ENCODE peak calls at places on chromosome 2, in eight cellular contexts. H is astrocyte of the cerebellum, W is Calu3, P is HCT116, T is endothelial cell, Z is pancreas, C is mammary epithelial cell, D is progenitor cell of endocrine pancreas. L is an unnamed sample.

GRCh38 chr2:10820562-10820961 is 8.0 kb upstream of the PDIA6 start:
- DNase-seq in T (no peak), H (no peak), D (no peak), Z (no peak), W (no peak), P (no peak), C (no peak), L (no peak)

GRCh38 chr2:238415036-238415764 is 11.5 kb upstream of the ASB1 start:
- DNase-seq in W (no peak), C (peak), D (no peak), T (no peak), P (no peak), Z (no peak), H (no peak), L (no peak)

GRCh38 chr2:20668470-20668869 is 1.5 kb downstream of the GDF7 start:
- DNase-seq in W (no peak), T (no peak), C (no peak), H (no peak), D (no peak), P (no peak), Z (no peak), L (no peak)

GRCh38 chr2:113124984-113125855 is 2.2 kb upstream of the IL1RN start:
- DNase-seq in C (no peak), W (no peak), D (no peak), T (no peak), P (no peak), H (no peak), Z (no peak), L (no peak)

GRCh38 chr2:23380562-23381065 is 4.4 kb upstream of the KLHL29 start:
- DNase-seq in C (no peak), D (no peak), W (peak), P (no peak), Z (no peak), H (no peak), T (no peak), L (no peak)

GRCh38 chr2:233329489-233330135 is 22.0 kb downstream of the SAG start:
- DNase-seq in P (no peak), C (no peak), D (no peak), W (no peak), Z (no peak), T (no peak), H (peak), L (no peak)

GRCh38 chr2:63124209-63124608 is 73.6 kb downstream of the OTX1 start:
- DNase-seq in Z (no peak), H (no peak), W (no peak), T (no peak), C (peak), P (no peak), D (no peak), L (no peak)

GRCh38 chr2:26043862-26044736 is 10.2 kb downstream of the RAB10 start:
- DNase-seq in C (peak), T (no peak), P (no peak), D (no peak), W (peak), H (no peak), Z (no peak), L (no peak)

GRCh38 chr2:185144159-185144919 is 546.0 kb downstream of the ZNF804A start:
- DNase-seq in W (no peak), H (no peak), P (no peak), D (no peak), Z (no peak), C (no peak), T (no peak), L (no peak)

GRCh38 chr2:190763901-190764514 is 115.1 kb downstream of the NAB1 start:
- DNase-seq in T (no peak), P (no peak), H (no peak), Z (no peak), W (no peak), C (peak), D (no peak), L (no peak)

GRCh38 chr2:11580697-11581096 is 46.9 kb downstream of the GREB1 start:
- DNase-seq in P (no peak), H (no peak), T (no peak), W (no peak), Z (no peak), C (no peak), D (no peak), L (no peak)

GRCh38 chr2:11967946-11968465 is 221.6 kb downstream of the LPIN1 start:
- DNase-seq in D (no peak), Z (no peak), P (no peak), W (no peak), C (peak), H (no peak), T (no peak), L (no peak)

GRCh38 chr2:71933467-71934319 is 214.0 kb downstream of the CYP26B1 start:
- DNase-seq in D (no peak), Z (no peak), P (peak), W (peak), C (peak), T (no peak), H (no peak), L (peak)

GRCh38 chr2:224101820-224102630 is 62.9 kb upstream of the SERPINE2 start:
- DNase-seq in W (no peak), T (no peak), H (peak), P (no peak), D (no peak), C (peak), Z (no peak), L (no peak)

GRCh38 chr2:69013837-69014796 is 1.1 kb downstream of the ANTXR1 start:
- DNase-seq in Z (no peak), C (peak), D (no peak), P (no peak), W (no peak), H (no peak), T (peak), L (no peak)

GRCh38 chr2:64656379-64656778 is 2.7 kb upstream of the SERTAD2 start:
- DNase-seq in D (no peak), W (no peak), P (no peak), T (no peak), C (no peak), Z (no peak), H (no peak), L (no peak)

GRCh38 chr2:216534809-216535208 is 36.2 kb downstream of the RPL37A start:
- DNase-seq in W (no peak), Z (no peak), P (no peak), C (no peak), D (no peak), T (no peak), H (no peak), L (no peak)

GRCh38 chr2:113192459-113193100 is 18.8 kb downstream of the PSD4 start:
- DNase-seq in P (no peak), W (no peak), Z (no peak), C (no peak), T (no peak), D (no peak), H (no peak), L (no peak)

GRCh38 chr2:74822771-74823283 is 11.1 kb upstream of the HK2 start:
- DNase-seq in P (no peak), Z (no peak), H (no peak), C (no peak), D (no peak), W (no peak), T (no peak), L (no peak)

GRCh38 chr2:240129731-240130392 is 6.2 kb downstream of the COPS9 start:
- DNase-seq in T (no peak), C (no peak), P (no peak), H (no peak), Z (no peak), D (no peak), W (no peak), L (no peak)

GRCh38 chr2:101638156-101638809 is 59.2 kb upstream of the MAP4K4 start:
- DNase-seq in W (no peak), H (no peak), T (no peak), C (no peak), D (no peak), P (no peak), Z (no peak), L (no peak)

GRCh38 chr2:212007972-212008371 is 530.6 kb downstream of the ERBB4 start:
- DNase-seq in Z (no peak), H (no peak), C (no peak), P (no peak), D (no peak), T (no peak), W (no peak), L (no peak)

GRCh38 chr2:200306969-200307811 is 697 bp downstream of the SPATS2L start:
- DNase-seq in D (peak), Z (peak), W (peak), P (no peak), C (peak), H (no peak), T (peak), L (peak)

GRCh38 chr2:240520143-240520973 is 37.4 kb downstream of the ANKMY1 start:
- DNase-seq in P (no peak), D (no peak), Z (no peak), T (no peak), H (no peak), W (no peak), C (no peak), L (no peak)

GRCh38 chr2:33583194-33583938 is 15.7 kb downstream of the FAM98A start:
- DNase-seq in C (peak), W (peak), D (no peak), P (no peak), H (peak), Z (no peak), T (no peak), L (peak)

GRCh38 chr2:55111570-55112228 is 61.4 kb upstream of the RTN4 start:
- DNase-seq in T (no peak), Z (no peak), P (peak), C (no peak), H (peak), W (no peak), D (no peak), L (no peak)

GRCh38 chr2:64780041-64780440 is 126.3 kb upstream of the SERTAD2 start:
- DNase-seq in D (no peak), T (no peak), H (no peak), P (no peak), W (no peak), C (no peak), Z (no peak), L (no peak)

GRCh38 chr2:217849576-217849975 is 153.2 kb downstream of the TNS1 start:
- DNase-seq in C (no peak), D (no peak), P (no peak), Z (no peak), H (no peak), W (no peak), T (no peak), L (no peak)

GRCh38 chr2:165648826-165649225 is 145.2 kb downstream of the GALNT3 start:
- DNase-seq in C (no peak), D (no peak), W (no peak), H (no peak), P (no peak), T (no peak), Z (no peak), L (no peak)

GRCh38 chr2:241232736-241233575 is 44.5 kb downstream of the ANO7 start:
- DNase-seq in D (no peak), T (no peak), P (no peak), Z (no peak), C (no peak), H (no peak), W (no peak), L (no peak)

GRCh38 chr2:43186679-43187374 is 39.6 kb downstream of the ZFP36L2 start:
- DNase-seq in D (no peak), W (no peak), H (no peak), Z (no peak), T (no peak), P (no peak), C (no peak), L (no peak)

GRCh38 chr2:186909095-186909494 is 60.1 kb upstream of the ZSWIM2 start:
- DNase-seq in H (no peak), C (no peak), Z (no peak), P (no peak), W (no peak), D (no peak), T (no peak), L (no peak)

GRCh38 chr2:173290518-173290917 is 64.2 kb upstream of the CDCA7 start:
- DNase-seq in P (no peak), T (no peak), H (no peak), D (no peak), C (no peak), W (no peak), Z (no peak), L (no peak)

GRCh38 chr2:185335879-185336278 is 402.7 kb upstream of the FSIP2 start:
- DNase-seq in W (no peak), Z (no peak), T (no peak), D (no peak), C (peak), H (no peak), P (no peak), L (no peak)

GRCh38 chr2:31413876-31414550 is 529 bp downstream of the XDH start:
- DNase-seq in D (no peak), T (no peak), H (no peak), P (no peak), W (no peak), C (no peak), Z (no peak), L (no peak)

GRCh38 chr2:135657806-135658582 is 83.7 kb upstream of the UBXN4 start:
- DNase-seq in P (no peak), D (no peak), C (no peak), W (no peak), Z (no peak), T (no peak), H (no peak), L (no peak)

GRCh38 chr2:23536326-23536725 is 151.3 kb downstream of the KLHL29 start:
- DNase-seq in Z (no peak), T (no peak), H (no peak), D (no peak), W (no peak), C (no peak), P (no peak), L (no peak)

GRCh38 chr2:203476881-203477280 is 58.2 kb downstream of the RAPH1 start:
- DNase-seq in W (no peak), Z (no peak), H (no peak), D (no peak), C (peak), T (no peak), P (no peak), L (no peak)

GRCh38 chr2:52465267-52465666 is 1302.3 kb upstream of the CHAC2 start:
- DNase-seq in P (no peak), C (no peak), H (peak), W (no peak), T (no peak), D (no peak), Z (no peak), L (no peak)

DNA sequence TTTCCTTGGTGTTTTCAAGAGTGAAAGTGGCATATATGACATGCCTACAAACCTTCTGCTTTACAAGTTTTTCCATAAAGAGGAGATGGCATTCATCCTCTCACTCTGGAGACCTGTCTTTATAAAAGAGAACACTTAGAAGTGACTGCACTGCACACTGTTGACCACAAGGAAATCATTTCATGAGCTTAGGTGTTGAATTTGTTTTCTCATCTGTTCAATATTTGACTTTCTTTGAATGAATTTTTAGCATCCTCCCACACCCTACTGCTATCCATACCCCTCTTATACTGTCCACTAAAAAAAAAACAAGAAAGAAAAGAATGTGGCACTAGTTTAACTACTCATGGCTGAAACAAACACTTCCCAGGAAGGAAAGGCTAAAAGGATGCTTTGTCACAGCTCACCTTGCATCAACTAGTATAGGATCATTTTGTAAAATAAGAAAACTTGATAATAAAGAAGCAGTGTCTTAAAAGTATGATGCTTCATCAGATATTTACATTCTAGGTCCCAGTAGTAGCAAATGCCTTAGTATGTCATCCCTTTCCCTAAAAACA is 83.0 kb downstream of the ACVR1 start:
- DNase-seq in T (no peak), W (no peak), P (no peak), C (no peak), H (no peak), Z (no peak), D (no peak), L (no peak)
- TF ChIP-seq CTCF in T (peak), W (no peak), P (peak), C (no peak), H (peak), Z (no peak), D (peak), L (peak)

DNA sequence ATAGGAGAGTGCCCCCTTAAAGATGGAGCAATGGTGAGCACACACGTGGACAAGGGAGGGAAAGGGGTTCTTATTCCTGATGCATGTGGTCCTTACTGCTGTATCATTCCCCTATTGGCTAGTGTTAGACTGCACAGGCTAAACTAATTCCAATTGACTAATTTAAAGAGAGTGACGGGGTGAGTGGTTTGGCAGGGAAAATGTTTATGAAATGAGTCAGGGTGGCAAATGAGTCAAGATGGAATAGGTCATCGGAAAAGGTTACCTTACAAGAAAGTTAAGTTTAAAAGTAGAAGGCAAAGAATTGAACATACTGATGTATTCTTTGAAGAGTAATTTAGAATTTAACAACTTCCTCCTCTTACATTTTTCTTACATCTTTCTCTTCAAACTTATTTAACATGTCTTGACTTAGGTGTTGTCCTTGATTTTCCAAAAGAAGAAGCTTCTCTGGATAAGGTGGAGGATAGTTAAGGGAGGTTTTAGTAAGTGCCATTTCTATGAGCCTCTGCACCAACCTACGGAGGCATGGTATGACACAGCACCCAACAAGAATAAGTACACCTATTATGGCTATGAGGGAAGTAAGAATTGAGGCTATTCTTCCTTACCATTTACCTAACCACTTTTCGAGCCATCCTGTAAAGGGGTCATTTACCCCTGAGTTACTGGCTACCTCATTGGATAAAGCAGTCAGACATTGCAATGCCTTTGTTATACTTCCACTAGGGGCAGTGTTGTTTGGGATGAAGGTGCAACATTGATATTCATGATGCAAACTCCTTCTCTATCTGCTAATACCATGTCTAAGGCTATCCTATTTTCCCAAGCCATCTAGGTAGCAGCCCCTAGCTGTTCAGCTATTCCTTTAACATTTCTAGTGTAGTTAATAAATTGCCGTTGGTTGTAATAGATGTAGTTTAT is 1345.8 kb upstream of the LRRTM1 start:
- DNase-seq in P (peak), T (no peak), D (no peak), C (peak), H (no peak), W (no peak), Z (no peak), L (no peak)
- TF ChIP-seq CTCF in P (peak), T (peak), D (peak), C (peak), H (no peak), W (peak), Z (no peak), L (peak)

GRCh38 chr2:132252894-132253264 is 91.1 kb upstream of the ANKRD30BL start:
- DNase-seq in T (no peak), Z (no peak), C (no peak), W (no peak), D (no peak), H (no peak), P (no peak), L (no peak)

GRCh38 chr2:132253496-132254305 is 91.9 kb upstream of the ANKRD30BL start:
- DNase-seq in W (no peak), T (no peak), Z (no peak), H (no peak), D (no peak), C (no peak), P (no peak), L (no peak)

GRCh38 chr2:132256251-132256902 is 94.6 kb upstream of the ANKRD30BL start:
- DNase-seq in P (no peak), Z (no peak), T (no peak), C (no peak), W (no peak), D (no peak), H (no peak), L (no peak)

GRCh38 chr2:132252191-132252893 is 90.6 kb upstream of the ANKRD30BL start:
- DNase-seq in W (no peak), P (no peak), T (no peak), C (no peak), D (no peak), H (no peak), Z (no peak), L (no peak)

DNA sequence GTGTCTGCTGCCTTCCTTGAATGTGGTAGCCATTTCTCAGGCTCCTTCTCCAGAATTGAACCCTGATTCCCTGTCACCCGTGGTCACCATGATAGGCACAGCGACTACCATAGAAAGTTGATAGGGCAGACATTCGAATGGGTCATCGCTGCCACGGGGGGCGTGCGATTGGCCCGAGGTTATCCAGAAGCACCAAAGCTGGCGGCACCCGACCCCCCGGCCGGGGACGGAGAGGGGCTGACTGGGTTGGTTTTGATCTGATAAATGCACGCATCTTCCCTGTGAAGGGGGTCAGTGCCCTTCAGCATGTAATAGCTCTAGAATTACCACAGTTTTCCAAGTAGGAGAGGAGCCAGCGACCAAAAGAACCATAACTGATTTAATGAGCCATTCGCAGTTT is 94.0 kb upstream of the ANKRD30BL start:
- DNase-seq in Z (no peak), P (no peak), H (no peak), C (no peak), W (no peak), D (no peak), T (no peak), L (no peak)
- TF ChIP-seq CTCF in Z (no peak), P (no peak), H (no peak), C (no peak), W (no peak), D (no peak), T (no peak), L (no peak)

GRCh38 chr2:153213022-153213421 is 265.5 kb downstream of the RPRM start:
- DNase-seq in T (no peak), Z (no peak), P (no peak), D (no peak), C (no peak), H (no peak), W (no peak), L (no peak)

GRCh38 chr2:153218851-153219250 is 259.7 kb downstream of the RPRM start:
- DNase-seq in T (no peak), H (no peak), P (no peak), W (no peak), Z (no peak), C (no peak), D (no peak), L (no peak)

GRCh38 chr2:153214349-153214748 is 264.2 kb downstream of the RPRM start:
- DNase-seq in H (no peak), Z (no peak), T (no peak), C (no peak), D (no peak), W (no peak), P (no peak), L (no peak)
- TF ChIP-seq CTCF in H (no peak), Z (no peak), T (no peak), C (no peak), D (no peak), W (no peak), P (no peak), L (no peak)

GRCh38 chr2:46276652-46277051 is 20.6 kb upstream of the EPAS1 start:
- DNase-seq in Z (no peak), H (no peak), P (no peak), T (no peak), D (no peak), C (no peak), W (no peak), L (no peak)
- TF ChIP-seq CTCF in Z (no peak), H (peak), P (peak), T (no peak), D (no peak), C (peak), W (no peak), L (peak)

GRCh38 chr2:106336108-106336507 is 132.1 kb downstream of the RGPD3 start:
- DNase-seq in W (no peak), C (no peak), P (no peak), T (no peak), Z (no peak), D (no peak), H (no peak), L (no peak)

GRCh38 chr2:106339608-106340007 is 128.6 kb downstream of the RGPD3 start:
- DNase-seq in W (no peak), T (no peak), Z (no peak), C (no peak), H (no peak), D (no peak), P (no peak), L (no peak)

GRCh38 chr2:106336740-106337139 is 131.5 kb downstream of the RGPD3 start:
- DNase-seq in D (no peak), P (no peak), T (no peak), Z (no peak), C (no peak), H (no peak), W (no peak), L (no peak)

GRCh38 chr2:106339156-106339555 is 129.1 kb downstream of the RGPD3 start:
- DNase-seq in H (no peak), Z (no peak), D (no peak), P (no peak), W (no peak), C (no peak), T (no peak), L (no peak)

GRCh38 chr2:106337963-106338515 is 130.2 kb downstream of the RGPD3 start:
- DNase-seq in C (no peak), H (no peak), Z (no peak), P (no peak), D (no peak), W (no peak), T (no peak), L (no peak)
- TF ChIP-seq CTCF in C (no peak), H (no peak), Z (no peak), P (no peak), D (no peak), W (no peak), T (no peak), L (no peak)